ENCODE peak calls at places on chromosome 4, in six cellular contexts. H, F, R, K, V and A are unnamed samples. For H3K36me3, the result is how much of the 10 kb centered on the place peaks cover.

GRCh38 chr4:152265149-152265621 is 270.7 kb downstream of the FBXW7 start:
- DNase-seq in H (no peak), F (no peak), R (no peak), K (peak), V (no peak), A (no peak)

GRCh38 chr4:137677851-137678250 is 145.6 kb upstream of the PCDH18 start:
- DNase-seq in H (no peak), F (no peak), R (no peak), K (peak), V (no peak), A (no peak)

GRCh38 chr4:118973295-118973694 is 84.6 kb downstream of the SYNPO2 start:
- DNase-seq in H (no peak), F (no peak), R (no peak), K (no peak), V (no peak), A (no peak)

GRCh38 chr4:189497996-189498395 is 442.7 kb upstream of the FRG1 start:
- DNase-seq in H (no peak), F (no peak), R (no peak), K (no peak), V (no peak), A (no peak)

GRCh38 chr4:84511703-84512102 is 12.6 kb upstream of the NKX6-1 start:
- DNase-seq in H (no peak), F (no peak), R (no peak), K (no peak), V (no peak), A (no peak)

GRCh38 chr4:99404595-99405287 is 30.4 kb downstream of the ADH7 start:
- DNase-seq in H (no peak), F (no peak), R (no peak), K (peak), V (no peak), A (no peak)

GRCh38 chr4:99879458-99879857 is 14.8 kb downstream of the LAMTOR3 start:
- DNase-seq in H (no peak), F (no peak), R (no peak), K (no peak), V (no peak), A (no peak)

GRCh38 chr4:100095729-100096595 is 94.3 kb downstream of the DDIT4L start:
- DNase-seq in H (peak), F (peak), R (peak), K (peak), V (peak), A (peak)

GRCh38 chr4:40378619-40379018 is 43.5 kb downstream of the CHRNA9 start:
- DNase-seq in H (no peak), F (no peak), R (no peak), K (no peak), V (no peak), A (no peak)

GRCh38 chr4:1348746-1349145 is 1.7 kb downstream of the UVSSA start:
- DNase-seq in H (no peak), F (no peak), R (no peak), K (no peak), V (no peak), A (no peak)

GRCh38 chr4:92791876-92792490 is 488.2 kb downstream of the GRID2 start:
- DNase-seq in H (no peak), F (no peak), R (no peak), K (no peak), V (no peak), A (no peak)

GRCh38 chr4:48269861-48270515 is 350 bp upstream of the TEC start:
- DNase-seq in H (peak), F (peak), R (peak), K (peak), V (peak), A (peak)
- TF ChIP-seq POLR2A in H (peak), F (peak), R (peak), K (no peak), V (no peak), A (peak)

DNA sequence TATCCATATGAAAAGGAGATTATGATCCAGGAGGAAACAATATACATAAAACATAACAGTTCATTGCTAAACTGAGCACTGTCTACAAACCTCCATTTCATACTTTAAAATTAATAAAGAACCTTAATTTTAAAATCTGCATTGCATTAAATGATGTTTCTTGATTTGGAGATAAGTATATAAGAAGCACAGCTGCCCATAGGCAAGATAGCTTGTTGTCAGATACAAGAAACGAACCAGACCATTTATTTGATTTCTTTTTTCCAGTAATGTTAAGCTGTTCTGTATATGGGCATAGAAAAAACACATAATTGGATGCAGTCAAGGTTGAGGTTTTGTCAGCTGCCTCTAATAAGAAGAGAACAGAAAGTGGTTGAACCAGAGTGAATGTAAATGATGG is 6.4 kb downstream of the GUF1 start:
- DNase-seq in H (no peak), F (no peak), R (no peak), K (no peak), V (no peak), A (no peak)
- H3K36me3 ChIP-seq in H (under half), F (half or more), R (half or more), K (under half), V (under half), A (half or more)

DNA sequence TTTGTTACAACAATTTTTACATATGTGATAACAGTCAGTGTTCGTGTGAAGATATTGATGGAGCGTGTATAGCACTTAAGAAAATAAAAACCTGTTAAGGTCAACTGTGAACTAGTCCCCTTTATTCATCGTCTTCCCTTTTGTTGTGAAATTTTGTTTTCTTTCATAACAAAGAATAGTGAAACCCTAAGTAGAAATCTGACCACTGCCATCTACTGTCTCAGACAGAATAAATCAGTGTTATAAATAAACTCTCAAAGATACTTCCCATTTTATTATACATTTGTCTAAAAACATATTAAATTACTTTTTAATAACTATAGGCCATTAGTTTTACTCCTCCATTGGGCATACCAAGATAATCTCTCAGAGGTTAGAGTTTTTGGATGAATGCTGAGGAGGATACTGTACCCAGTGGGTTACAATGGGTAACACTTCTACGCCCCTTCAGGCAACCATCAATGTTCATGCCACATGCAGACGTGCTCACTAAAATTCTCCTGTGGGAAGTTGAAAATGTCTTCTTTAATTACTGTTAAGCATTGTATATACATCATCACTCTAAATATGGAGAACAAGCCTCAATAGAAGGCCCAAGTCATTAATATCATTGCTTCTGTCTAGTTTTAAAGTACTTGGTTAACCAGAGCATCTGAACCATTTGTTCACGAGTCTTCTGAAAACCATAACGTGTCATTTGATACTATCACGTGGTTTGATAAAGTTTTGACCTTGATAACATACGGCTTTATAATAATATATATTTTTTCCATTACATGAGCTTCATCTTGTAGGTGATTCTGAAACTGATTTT is 171.2 kb downstream of the TMA16 start:
- DNase-seq in H (no peak), F (no peak), R (no peak), K (no peak), V (no peak), A (no peak)
- TF ChIP-seq CTCF in H (no peak), F (no peak), R (no peak), K (no peak), V (no peak), A (no peak)

GRCh38 chr4:56653461-56654237 is 27.4 kb downstream of the HOPX start:
- DNase-seq in H (no peak), F (no peak), R (no peak), K (no peak), V (no peak), A (no peak)
- TF ChIP-seq POLR2A in H (no peak), F (no peak), R (no peak), K (no peak), V (no peak), A (no peak)

GRCh38 chr4:93855926-93856325 is 27.4 kb downstream of the ATOH1 start:
- DNase-seq in H (no peak), F (no peak), R (no peak), K (no peak), V (no peak), A (no peak)
- H3K36me3 ChIP-seq in H (under half), F (under half), R (under half), K (under half), V (under half), A (under half)

GRCh38 chr4:111605111-111605510 is 540.1 kb upstream of the FAM241A start:
- DNase-seq in H (no peak), F (no peak), R (no peak), K (no peak), V (no peak), A (no peak)

GRCh38 chr4:111601671-111602070 is 543.6 kb upstream of the FAM241A start:
- DNase-seq in H (no peak), F (no peak), R (no peak), K (peak), V (no peak), A (no peak)

GRCh38 chr4:111602848-111603247 is 542.4 kb upstream of the FAM241A start:
- DNase-seq in H (no peak), F (no peak), R (no peak), K (peak), V (no peak), A (no peak)
- TF ChIP-seq CTCF in H (no peak), F (no peak), R (no peak), K (peak), V (no peak), A (no peak)

DNA sequence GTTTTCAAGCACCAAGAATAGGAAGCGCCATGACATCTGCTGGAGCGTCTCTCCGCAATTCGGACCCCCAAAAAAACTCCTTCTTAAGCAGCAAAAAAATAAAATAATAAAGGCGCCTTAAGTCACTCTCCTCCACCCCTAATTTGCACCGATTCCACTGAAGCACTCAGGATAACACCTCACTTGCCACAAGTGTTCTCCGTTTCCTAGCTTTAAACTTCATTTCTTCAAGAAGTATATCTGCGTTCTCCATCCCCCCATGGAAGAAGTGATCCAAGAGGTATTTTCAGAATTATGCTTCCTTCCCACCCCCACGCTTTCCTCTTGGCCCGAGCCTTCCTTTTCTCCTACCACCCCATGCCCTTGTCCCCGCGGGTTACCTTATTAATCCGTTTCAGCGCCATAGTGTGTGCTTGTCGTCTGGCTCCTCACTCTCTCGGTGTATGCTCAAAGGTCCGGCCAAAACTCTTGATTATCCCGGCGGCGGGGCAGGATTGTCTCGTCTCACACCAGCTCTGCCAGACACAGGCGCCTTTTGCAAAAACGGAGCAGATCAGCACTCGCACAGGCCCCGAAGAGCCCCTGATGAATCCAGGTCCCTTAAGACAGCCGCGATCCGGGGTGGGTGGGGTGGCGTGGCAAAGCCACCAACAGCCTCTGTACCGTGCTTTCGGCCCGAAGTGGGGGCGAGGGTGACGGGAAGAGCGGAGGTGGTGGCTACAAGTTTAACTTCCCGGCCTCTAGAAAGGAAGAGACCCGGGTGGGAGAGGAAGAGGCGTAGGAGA is 1.1 kb downstream of the UBE2D3 start:
- DNase-seq in H (no peak), F (no peak), R (no peak), K (no peak), V (no peak), A (no peak)
- TF ChIP-seq POLR2A in H (no peak), F (no peak), R (no peak), K (no peak), V (no peak), A (peak)

GRCh38 chr4:38111717-38112116 is 151.5 kb downstream of the PTTG2 start:
- DNase-seq in H (no peak), F (no peak), R (no peak), K (no peak), V (no peak), A (no peak)
- H3K36me3 ChIP-seq in H (under half), F (half or more), R (half or more), K (under half), V (under half), A (under half)